ENCODE peak calls at places on chromosomes 6 and 20, in four cellular contexts. X is IMR-90, I is mesendoderm, Z is H1. O is an unnamed sample.

GRCh38 chr20:9015984-9016324 is 52.9 kb upstream of the PLCB4 start:
- DNase-seq in X (peak; percentile 58), I (peak; percentile 71), Z (no peak), O (no peak)

GRCh38 chr6:16546851-16547250 is 214.4 kb downstream of the ATXN1 start:
- DNase-seq in X (no peak), I (no peak), Z (no peak), O (no peak)

GRCh38 chr6:54981647-54982046 is 135.1 kb downstream of the FAM83B start:
- DNase-seq in X (peak; percentile 65), I (peak; percentile 6), Z (no peak), O (no peak)

GRCh38 chr20:62724692-62725595 is 16.3 kb downstream of the NTSR1 start:
- DNase-seq in X (no peak), I (no peak), Z (no peak), O (no peak)

GRCh38 chr20:1150218-1150617 is 31.8 kb downstream of the PSMF1 start:
- DNase-seq in X (peak; percentile 31), I (no peak), Z (no peak), O (no peak)

GRCh38 chr6:154989457-154989856 is 5.7 kb upstream of the TIAM2 start:
- DNase-seq in X (no peak), I (peak; percentile 30), Z (no peak), O (peak; percentile 39)

GRCh38 chr6:36386495-36387439 is 702 bp downstream of the ETV7 start:
- DNase-seq in X (peak; percentile 67), I (peak; percentile 56), Z (peak; percentile 21), O (peak; percentile 66)

GRCh38 chr20:40678286-40678835 is 10.7 kb downstream of the MAFB start:
- DNase-seq in X (no peak), I (no peak), Z (no peak), O (no peak)

GRCh38 chr6:36677059-36677749 is 1.3 kb upstream of the CDKN1A start:
- DNase-seq in X (no peak), I (no peak), Z (no peak), O (no peak)

GRCh38 chr6:33856655-33857054 is 52.9 kb upstream of the MLN start:
- DNase-seq in X (no peak), I (no peak), Z (no peak), O (no peak)

GRCh38 chr6:142242269-142242668 is 59.5 kb upstream of the ADGRG6 start:
- DNase-seq in X (peak; percentile 64), I (peak; percentile 13), Z (no peak), O (no peak)

GRCh38 chr6:19836799-19837510 is at the start of gene ID4:
- DNase-seq in X (peak; percentile 96), I (peak; percentile 99), Z (peak; percentile 88), O (peak; percentile 97)

GRCh38 chr20:5393218-5393870 is 76.6 kb upstream of the PROKR2 start:
- DNase-seq in X (no peak), I (peak; percentile 4), Z (no peak), O (no peak)

GRCh38 chr6:138310294-138310693 is 67.4 kb upstream of the SMIM28 start:
- DNase-seq in X (no peak), I (no peak), Z (no peak), O (no peak)

GRCh38 chr20:38726849-38727601 is 2.7 kb downstream of the SLC32A1 start:
- DNase-seq in X (no peak), I (peak; percentile 94), Z (no peak), O (peak; percentile 97)

GRCh38 chr6:108874470-108875160 is 26.4 kb downstream of the ARMC2 start:
- DNase-seq in X (peak; percentile 46), I (no peak), Z (no peak), O (no peak)

GRCh38 chr6:40387871-40388264 is 199.3 kb downstream of the LRFN2 start:
- DNase-seq in X (no peak), I (no peak), Z (no peak), O (no peak)

GRCh38 chr6:166942393-166943168 is 13.8 kb downstream of the RNASET2 start:
- DNase-seq in X (peak; percentile 46), I (no peak), Z (no peak), O (no peak)

GRCh38 chr6:144468709-144469108 is 183.6 kb downstream of the UTRN start:
- DNase-seq in X (no peak), I (no peak), Z (no peak), O (no peak)

GRCh38 chr6:124978451-124979293 is 16.4 kb downstream of the RNF217 start:
- DNase-seq in X (no peak), I (peak; percentile 32), Z (no peak), O (no peak)

GRCh38 chr6:138454976-138455706 is 44.2 kb downstream of the NHSL1 start:
- DNase-seq in X (no peak), I (no peak), Z (no peak), O (no peak)

GRCh38 chr6:41713161-41713649 is 22.2 kb downstream of the TFEB start:
- DNase-seq in X (peak; percentile 45), I (no peak), Z (no peak), O (no peak)

GRCh38 chr6:96563853-96564252 is 925 bp downstream of the FHL5 start:
- DNase-seq in X (no peak), I (no peak), Z (no peak), O (no peak)

GRCh38 chr6:20931093-20931492 is 396.8 kb downstream of the CDKAL1 start:
- DNase-seq in X (no peak), I (no peak), Z (no peak), O (no peak)

GRCh38 chr20:23179766-23180403 is 93.8 kb upstream of the CD93 start:
- DNase-seq in X (no peak), I (no peak), Z (no peak), O (no peak)

GRCh38 chr6:116280161-116280959 is 630 bp upstream of the TSPYL1 start:
- DNase-seq in X (peak; percentile 16), I (peak; percentile 34), Z (no peak), O (no peak)

GRCh38 chr6:140537834-140538680 is 1163.6 kb upstream of the CITED2 start:
- DNase-seq in X (peak; percentile 98), I (peak; percentile 98), Z (peak; percentile 21), O (peak; percentile 28)

GRCh38 chr20:19628570-19629134 is 129.4 kb upstream of the RIN2 start:
- DNase-seq in X (peak; percentile 66), I (peak; percentile 90), Z (peak; percentile 36), O (peak; percentile 80)

GRCh38 chr6:123913858-123914257 is 110.2 kb downstream of the NKAIN2 start:
- DNase-seq in X (peak; percentile 41), I (no peak), Z (no peak), O (no peak)

GRCh38 chr20:5282561-5282960 is 34.2 kb downstream of the PROKR2 start:
- DNase-seq in X (no peak), I (no peak), Z (no peak), O (no peak)

GRCh38 chr6:38310061-38310460 is 329.7 kb downstream of the BTBD9 start:
- DNase-seq in X (no peak), I (peak; percentile 85), Z (no peak), O (no peak)

GRCh38 chr20:59938696-59939051 is 1.4 kb downstream of the PPP1R3D start:
- DNase-seq in X (peak; percentile 23), I (no peak), Z (no peak), O (no peak)

GRCh38 chr20:22568872-22569344 is 15.5 kb downstream of the FOXA2 start:
- DNase-seq in X (no peak), I (peak; percentile 19), Z (no peak), O (no peak)

DNA sequence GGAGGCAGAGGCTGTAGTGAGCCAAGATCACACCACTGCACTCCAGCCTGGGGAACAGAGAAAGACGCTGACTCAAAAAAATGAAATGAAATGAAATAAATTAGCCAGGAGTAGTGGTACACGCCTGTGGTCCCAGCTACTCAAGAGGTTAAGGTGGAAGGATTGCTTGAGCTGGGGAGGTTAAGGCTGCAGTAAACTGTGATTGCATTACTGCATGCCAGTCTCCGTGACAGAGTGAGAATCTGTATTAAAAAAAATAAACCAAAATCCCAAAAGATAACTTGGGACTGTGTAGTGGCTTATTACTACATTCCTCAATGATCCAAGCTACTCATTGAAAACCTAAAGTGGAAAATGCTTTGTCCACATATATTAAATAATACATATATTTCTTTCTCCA is 87.0 kb downstream of the SGK1 start:
- DNase-seq in X (peak; percentile 60), I (no peak), Z (no peak), O (no peak)
- H3K18ac ChIP-seq in X (no peak overlapping the region), I (no peak overlapping the region), Z (no peak overlapping the region), O (no peak overlapping the region)

DNA sequence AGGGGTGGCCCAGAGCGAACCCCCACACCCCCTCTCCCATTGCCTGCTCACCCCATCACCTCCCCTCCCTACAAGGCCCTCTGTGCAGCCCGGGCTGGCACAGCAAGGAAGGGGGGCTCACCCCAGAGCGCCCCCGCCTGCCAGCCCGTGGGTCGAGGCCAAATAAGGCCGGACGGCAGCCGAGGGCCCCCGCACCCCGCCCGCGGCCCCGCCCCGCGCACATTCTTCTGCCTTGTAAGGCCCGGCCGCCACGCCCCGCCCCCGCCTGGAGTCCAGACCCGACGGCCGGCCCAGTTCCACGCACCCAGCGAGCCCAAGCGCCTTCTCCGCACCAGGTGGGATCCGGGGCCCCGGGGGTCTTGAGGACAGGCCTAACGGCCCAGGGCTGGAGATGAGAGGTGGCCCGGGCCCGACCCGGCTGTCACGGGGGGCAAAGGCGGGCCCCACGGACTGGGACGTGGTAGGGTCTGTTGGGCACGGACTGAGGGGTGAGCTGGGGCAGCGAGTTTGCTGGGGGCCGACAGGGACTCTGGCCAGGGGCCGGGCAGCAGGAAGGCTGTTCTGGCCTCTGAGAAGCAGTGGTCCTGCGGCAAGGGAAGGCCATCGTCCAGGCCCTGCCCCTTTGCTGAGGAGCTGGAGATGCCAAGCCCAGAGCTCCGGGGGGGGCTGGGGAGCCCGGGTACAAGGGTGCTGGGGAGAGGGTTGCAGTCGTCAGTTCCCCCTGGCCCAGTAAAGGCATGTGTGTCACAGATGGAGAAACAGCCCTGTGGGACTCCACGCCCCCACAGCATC is at the start of gene MYL9:
- DNase-seq in X (peak; percentile 62), I (peak; percentile 74), Z (no peak), O (peak; percentile 76)
- H3K4ac ChIP-seq in X (peak within 1 kb of the TSS; percentile 99), I (peak within 1 kb of the TSS; percentile 70), Z (peak within 1 kb of the TSS; percentile 53), O (no peak within 1 kb of the TSS)

DNA sequence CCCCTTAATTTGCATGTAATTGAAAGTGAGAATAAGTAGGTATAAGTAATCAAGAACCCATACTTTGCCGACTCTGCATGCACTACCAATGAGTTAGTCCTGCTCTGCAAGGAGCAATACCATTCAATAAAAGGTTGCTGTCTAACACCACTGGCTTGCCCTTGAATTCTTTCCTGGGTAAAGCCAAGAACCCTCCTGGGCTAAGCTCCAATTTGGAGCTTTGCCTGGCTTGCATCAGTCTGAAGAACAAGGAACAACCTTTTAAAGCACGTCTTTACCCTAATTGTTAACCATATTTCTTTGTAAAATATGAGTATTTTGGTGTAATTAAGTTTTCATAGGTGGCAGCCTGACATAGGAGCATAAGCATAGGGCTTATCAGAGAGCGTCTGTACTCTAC is 367.7 kb downstream of the MEI4 start:
- DNase-seq in X (no peak), I (no peak), Z (no peak), O (no peak)
- H4K5ac ChIP-seq in X (no peak overlapping the region), I (no peak overlapping the region), Z (no peak overlapping the region), O (no peak overlapping the region)

DNA sequence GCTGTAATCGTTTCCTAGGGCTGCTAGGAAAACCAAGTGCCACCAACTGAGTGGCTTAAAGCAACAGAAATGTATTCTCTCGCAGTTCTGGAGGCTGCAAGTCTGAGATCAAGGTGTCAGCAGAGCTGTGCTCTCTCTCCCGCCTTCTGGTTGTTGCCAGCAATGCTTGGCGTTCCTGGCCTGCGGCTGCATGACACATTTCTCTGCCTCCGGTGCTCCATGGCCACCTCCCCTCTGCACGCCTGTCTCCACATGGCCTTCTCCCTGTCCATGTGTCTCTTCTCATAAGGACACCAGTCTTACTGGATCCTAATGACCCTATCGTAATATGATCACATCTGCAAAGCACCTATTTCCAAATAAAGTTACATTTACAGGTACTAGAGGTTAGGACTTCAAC is 91.7 kb upstream of the AKAP12 start:
- DNase-seq in X (no peak), I (peak; percentile 12), Z (no peak), O (no peak)
- H3K18ac ChIP-seq in X (no peak overlapping the region), I (no peak overlapping the region), Z (no peak overlapping the region), O (no peak overlapping the region)

O was measured in H9.